ENCODE peak calls at places on chromosomes 7 and 10, in four cellular contexts. One of them, this sample, is unnamed.

GRCh38 chr7:81791578-81792524 is 22.0 kb upstream of the HGF start:
- DNase-seq in stomach: no peak
- DNase-seq in transverse colon: no peak
- DNase-seq in breast epithelium: no peak
- DNase-seq in this sample: no peak

GRCh38 chr7:105723582-105723981 is 142.3 kb upstream of the EFCAB10 start:
- DNase-seq in stomach: no peak
- DNase-seq in transverse colon: no peak
- DNase-seq in breast epithelium: no peak
- DNase-seq in this sample: no peak

GRCh38 chr10:97016728-97017473 is 168.9 kb downstream of the SLIT1 start:
- DNase-seq in stomach: no peak
- DNase-seq in transverse colon: no peak
- DNase-seq in breast epithelium: no peak
- DNase-seq in this sample: no peak

GRCh38 chr10:14039968-14040668 is 290.6 kb downstream of the FRMD4A start:
- DNase-seq in stomach: no peak
- DNase-seq in transverse colon: no peak
- DNase-seq in breast epithelium: no peak
- DNase-seq in this sample: no peak

GRCh38 chr10:73044378-73045285 is 52.0 kb downstream of the P4HA1 start:
- DNase-seq in stomach: no peak
- DNase-seq in transverse colon: no peak
- DNase-seq in breast epithelium: no peak
- DNase-seq in this sample: no peak

GRCh38 chr10:61901829-61902447 is 439 bp downstream of the ARID5B start:
- DNase-seq in stomach: no peak
- DNase-seq in transverse colon: peak; percentile 41
- DNase-seq in breast epithelium: no peak
- DNase-seq in this sample: no peak

GRCh38 chr7:23403970-23404369 is 66.3 kb downstream of the IGF2BP3 start:
- DNase-seq in stomach: no peak
- DNase-seq in transverse colon: no peak
- DNase-seq in breast epithelium: no peak
- DNase-seq in this sample: no peak

GRCh38 chr10:130333185-130333584 is 197.0 kb downstream of the GLRX3 start:
- DNase-seq in stomach: no peak
- DNase-seq in transverse colon: no peak
- DNase-seq in breast epithelium: no peak
- DNase-seq in this sample: no peak

GRCh38 chr10:29554660-29555059 is 80.1 kb downstream of the SVIL start:
- DNase-seq in stomach: no peak
- DNase-seq in transverse colon: no peak
- DNase-seq in breast epithelium: no peak
- DNase-seq in this sample: no peak

GRCh38 chr7:140269004-140269638 is 92.3 kb upstream of the KDM7A start:
- DNase-seq in stomach: no peak
- DNase-seq in transverse colon: no peak
- DNase-seq in breast epithelium: no peak
- DNase-seq in this sample: no peak

DNA sequence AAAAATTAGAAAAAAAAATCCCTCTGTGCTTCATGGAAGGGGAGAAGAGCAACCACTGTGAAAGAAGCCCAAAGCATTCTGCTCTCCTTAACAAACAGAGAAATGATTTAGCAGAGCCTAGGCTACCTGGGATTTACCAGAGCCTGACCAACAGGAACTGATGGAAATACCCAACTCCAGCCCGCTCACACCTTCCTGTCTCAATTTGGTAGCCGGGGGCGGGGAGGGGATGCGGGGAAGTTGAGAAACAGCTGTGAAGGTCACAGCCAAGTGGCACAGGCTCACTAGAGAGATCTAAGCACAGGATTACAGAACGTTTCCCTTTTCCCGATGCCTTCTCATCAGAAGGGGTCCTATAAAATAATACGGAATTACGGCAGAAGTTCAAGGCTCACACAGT is 17.6 kb downstream of the RSU1 start:
- DNase-seq in stomach: no peak
- DNase-seq in transverse colon: no peak
- DNase-seq in breast epithelium: no peak
- DNase-seq in this sample: no peak
- TF ChIP-seq POLR2AphosphoS5 in stomach: no peak
- TF ChIP-seq POLR2AphosphoS5 in transverse colon: no peak
- TF ChIP-seq POLR2AphosphoS5 in breast epithelium: no peak
- TF ChIP-seq POLR2AphosphoS5 in this sample: no peak

DNA sequence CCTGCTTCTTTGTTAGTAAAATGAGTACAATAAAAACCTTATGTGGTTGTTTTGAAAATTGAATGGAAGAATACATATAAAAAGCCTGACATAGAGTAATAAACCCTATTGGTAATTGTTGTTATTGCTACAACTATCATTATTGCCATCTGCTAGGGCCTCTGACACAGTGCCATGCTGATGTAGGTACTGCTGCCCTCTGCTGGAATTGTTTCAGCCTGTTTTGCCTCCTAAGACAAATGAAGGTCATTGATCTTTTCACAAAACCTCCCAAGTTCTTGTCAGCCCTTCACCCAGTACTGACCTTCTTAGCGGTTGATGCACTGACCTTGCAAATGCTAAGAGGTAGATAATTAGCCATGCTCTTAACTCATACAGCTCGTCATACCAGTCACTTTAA is 975.3 kb downstream of the SORCS1 start:
- DNase-seq in stomach: peak; percentile 26
- DNase-seq in transverse colon: no peak
- DNase-seq in breast epithelium: no peak
- DNase-seq in this sample: no peak
- H3K9me3 ChIP-seq in stomach: no peaks in the 10 kb centered on the region
- H3K9me3 ChIP-seq in transverse colon: no peaks in the 10 kb centered on the region
- H3K9me3 ChIP-seq in breast epithelium: no peaks in the 10 kb centered on the region
- H3K9me3 ChIP-seq in this sample: no peaks in the 10 kb centered on the region

DNA sequence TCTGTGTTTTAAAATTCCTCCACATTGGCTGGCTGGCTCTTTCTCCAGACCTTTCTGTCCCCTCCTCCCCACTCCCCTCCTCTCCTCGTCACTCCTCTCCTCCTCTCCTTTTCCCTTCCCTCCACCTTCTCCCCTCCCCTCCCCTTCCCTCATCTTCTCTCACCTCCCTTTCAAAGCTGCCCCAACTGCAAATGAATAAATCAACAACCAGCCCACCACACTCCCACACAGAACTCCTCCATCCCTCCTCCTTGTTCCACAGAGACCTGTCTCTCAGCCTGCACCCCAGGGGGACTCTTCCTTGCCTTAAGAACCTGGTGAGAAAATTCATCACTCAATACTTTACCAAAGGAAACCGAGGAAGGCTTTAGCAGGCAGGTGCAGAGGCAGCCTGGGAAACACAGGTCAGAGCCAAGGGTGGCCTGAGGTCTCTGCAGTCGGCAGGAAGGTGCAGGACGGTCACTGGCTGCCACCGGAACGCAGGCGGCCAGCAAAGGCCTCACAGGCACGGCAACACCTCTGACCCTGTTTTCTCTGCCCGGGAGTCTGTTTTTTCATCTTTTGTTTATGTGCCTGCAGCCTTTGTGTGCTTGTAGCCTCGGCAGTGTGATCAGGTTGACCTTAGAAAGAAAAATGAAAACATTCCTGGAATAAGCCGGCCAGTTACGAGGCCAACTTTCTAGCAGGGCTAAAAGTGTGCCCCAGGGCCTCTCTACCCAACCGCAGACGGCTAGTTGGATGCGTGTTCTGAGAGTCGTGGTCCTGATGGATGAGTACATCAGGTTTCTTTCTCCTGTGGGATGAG is 207.6 kb upstream of the KLF6 start:
- DNase-seq in stomach: no peak
- DNase-seq in transverse colon: no peak
- DNase-seq in breast epithelium: no peak
- DNase-seq in this sample: no peak
- TF ChIP-seq POLR2AphosphoS5 in stomach: no peak
- TF ChIP-seq POLR2AphosphoS5 in transverse colon: no peak
- TF ChIP-seq POLR2AphosphoS5 in breast epithelium: no peak
- TF ChIP-seq POLR2AphosphoS5 in this sample: no peak

GRCh38 chr10:133459454-133460207 is 5.9 kb downstream of the SCART1 start:
- DNase-seq in stomach: peak; percentile 25
- DNase-seq in transverse colon: no peak
- DNase-seq in breast epithelium: no peak
- DNase-seq in this sample: no peak
- H3K9me3 ChIP-seq in stomach: no peaks in the 10 kb centered on the region
- H3K9me3 ChIP-seq in transverse colon: no peaks in the 10 kb centered on the region
- H3K9me3 ChIP-seq in breast epithelium: peaks cover 7% of the 10 kb centered on the region
- H3K9me3 ChIP-seq in this sample: no peaks in the 10 kb centered on the region

GRCh38 chr10:3811331-3811870 is 26.4 kb upstream of the KLF6 start:
- DNase-seq in stomach: peak; percentile 58
- DNase-seq in transverse colon: peak; percentile 59
- DNase-seq in breast epithelium: peak; percentile 67
- DNase-seq in this sample: no peak
- TF ChIP-seq POLR2AphosphoS5 in stomach: peak; percentile 71
- TF ChIP-seq POLR2AphosphoS5 in transverse colon: peak; percentile 25
- TF ChIP-seq POLR2AphosphoS5 in breast epithelium: peak; percentile 47
- TF ChIP-seq POLR2AphosphoS5 in this sample: no peak

GRCh38 chr7:272631-273030 is 17.3 kb upstream of the FOXL3 start:
- DNase-seq in stomach: no peak
- DNase-seq in transverse colon: no peak
- DNase-seq in breast epithelium: no peak
- DNase-seq in this sample: no peak
- H3K9me3 ChIP-seq in stomach: peaks cover 20% of the 10 kb centered on the region
- H3K9me3 ChIP-seq in transverse colon: no peaks in the 10 kb centered on the region
- H3K9me3 ChIP-seq in breast epithelium: peaks cover 23% of the 10 kb centered on the region
- H3K9me3 ChIP-seq in this sample: peaks cover 5% of the 10 kb centered on the region

This sample was measured in sigmoid colon.